ENCODE peak calls at places on chromosomes 5 and 9, in ten cellular contexts. Z is cerebellum; D is CD8-positive, alpha-beta T cell; N is NCI-H1105 treated with DMSO at 0.1 percent for 48 hours; S is KG1; L is HuH-7.5; V is neural crest cell; P is SJSA1; R is AG20443; F is tibial nerve. G is an unnamed sample.

GRCh38 chr9:135536166-135536565 is 9.8 kb upstream of the OBP2A start:
- DNase-seq in Z (no peak), D (no peak), N (no peak), S (no peak), L (no peak), V (no peak), P (no peak), R (peak), F (no peak), G (no peak)

GRCh38 chr9:69461084-69461483 is 136.1 kb downstream of the ENTREP1 start:
- DNase-seq in Z (no peak), D (no peak), N (no peak), S (no peak), L (no peak), V (no peak), P (no peak), R (no peak), F (no peak), G (no peak)

GRCh38 chr9:120768870-120769269 is 24.3 kb downstream of the FBXW2 start:
- DNase-seq in Z (no peak), D (no peak), N (no peak), S (no peak), L (no peak), V (no peak), P (no peak), R (no peak), F (no peak), G (no peak)

GRCh38 chr9:5510991-5511390 is 660 bp downstream of the PDCD1LG2 start:
- DNase-seq in Z (no peak), D (no peak), N (peak), S (no peak), L (no peak), V (no peak), P (peak), R (no peak), F (no peak), G (no peak)

GRCh38 chr5:136031713-136032112 is 2.9 kb downstream of the TGFBI start:
- DNase-seq in Z (no peak), D (no peak), N (no peak), S (no peak), L (no peak), V (no peak), P (no peak), R (no peak), F (no peak), G (no peak)

GRCh38 chr9:127293314-127293713 is 28.7 kb downstream of the GARNL3 start:
- DNase-seq in Z (no peak), D (no peak), N (no peak), S (no peak), L (no peak), V (no peak), P (no peak), R (no peak), F (peak), G (no peak)

GRCh38 chr9:21455320-21455719 is 15.1 kb downstream of the IFNA1 start:
- DNase-seq in Z (peak), D (no peak), N (no peak), S (peak), L (no peak), V (no peak), P (no peak), R (peak), F (no peak), G (no peak)

GRCh38 chr5:93675458-93676450 is 65.6 kb downstream of the POU5F2 start:
- DNase-seq in Z (no peak), D (no peak), N (peak), S (no peak), L (no peak), V (no peak), P (no peak), R (no peak), F (no peak), G (no peak)

GRCh38 chr9:93387791-93388190 is 63.7 kb upstream of the FAM120A start:
- DNase-seq in Z (no peak), D (no peak), N (peak), S (no peak), L (no peak), V (no peak), P (no peak), R (no peak), F (no peak), G (no peak)

GRCh38 chr5:115419794-115420585 is 123.5 kb upstream of the CCDC112 start:
- DNase-seq in Z (no peak), D (no peak), N (no peak), S (no peak), L (no peak), V (no peak), P (peak), R (peak), F (no peak), G (no peak)

GRCh38 chr5:33180900-33181299 is 259.9 kb upstream of the TARS1 start:
- DNase-seq in Z (no peak), D (no peak), N (peak), S (no peak), L (no peak), V (no peak), P (peak), R (peak), F (no peak), G (no peak)

GRCh38 chr9:105157178-105157583 is 87.3 kb upstream of the SLC44A1 start:
- DNase-seq in Z (peak), D (no peak), N (peak), S (peak), L (peak), V (peak), P (peak), R (peak), F (peak), G (no peak)